ENCODE peak calls at places on chromosomes 3 and 15, in ten cellular contexts. T is glutamatergic neuron, M is NCI-H446 treated with DMSO at 0.1 percent for 48 hours, P is NCI-H2081, E is SJSA1, C is EL, G is amniotic stem cell, U is GM03348, L is MCF 10A, A is heart right ventricle. X is an unnamed sample.

GRCh38 chr3:160403796-160404510 is 4.5 kb downstream of the SMC4 start:
- DNase-seq in P (no peak), E (no peak), M (no peak), L (peak), U (no peak), A (no peak), G (no peak), T (no peak), C (no peak), X (no peak)

GRCh38 chr3:64880926-64881325 is 193.1 kb upstream of the ADAMTS9 start:
- DNase-seq in A (no peak), L (no peak), E (no peak), T (no peak), C (no peak), P (no peak), G (no peak), M (no peak), U (no peak), X (no peak)

GRCh38 chr3:146134348-146135117 is 26.5 kb downstream of the PLOD2 start:
- DNase-seq in C (no peak), G (no peak), U (no peak), M (peak), E (no peak), A (no peak), L (peak), P (no peak), T (no peak), X (no peak)

GRCh38 chr15:57037548-57037947 is 119.1 kb downstream of the TCF12 start:
- DNase-seq in T (no peak), L (no peak), P (no peak), M (no peak), G (no peak), A (no peak), U (no peak), C (no peak), E (no peak), X (no peak)

GRCh38 chr3:43522702-43523362 is 99.0 kb downstream of the ANO10 start:
- DNase-seq in L (no peak), C (peak), A (no peak), M (no peak), G (no peak), P (no peak), E (no peak), U (no peak), T (no peak), X (no peak)

GRCh38 chr3:89649431-89649830 is 542.0 kb downstream of the EPHA3 start:
- DNase-seq in A (no peak), C (no peak), L (peak), P (no peak), T (no peak), U (no peak), M (no peak), E (no peak), G (no peak), X (no peak)

GRCh38 chr3:139123377-139124095 is 78.8 kb upstream of the PRR23C start:
- DNase-seq in E (no peak), C (no peak), A (no peak), U (peak), T (no peak), M (peak), L (no peak), G (no peak), P (no peak), X (no peak)

GRCh38 chr3:87625911-87626310 is 349.5 kb upstream of the POU1F1 start:
- DNase-seq in C (no peak), G (no peak), A (no peak), P (no peak), T (no peak), M (no peak), L (peak), U (no peak), E (no peak), X (no peak)

X was measured in thyroid gland.